ENCODE peak calls at places on chromosomes 4 and X, in ten cellular contexts. M is WTC11; F is OCI-M1; C is stimulated activated CD4-positive, alpha-beta T cell treated with anti-CD3 and anti-CD28 coated beads, Interleukin-15, amount 100 ng/mL, for 1 hour; U is iPS-NIHi11; K is T-cell; Q is AG08395; O is GM12878; E is iris pigment epithelial cell; J is NCI-H446 treated with DMSO at 0.1 percent for 48 hours. B is an unnamed sample.

GRCh38 chrX:106898462-106898861 is 4.7 kb downstream of the RIPPLY1 start:
- DNase-seq in J (peak), C (no peak), K (no peak), U (peak), Q (peak), M (no peak), E (peak), O (peak), F (peak), B (peak)

GRCh38 chrX:8629871-8630270 is 102.1 kb downstream of the ANOS1 start:
- DNase-seq in J (no peak), O (no peak), C (no peak), U (no peak), M (no peak), E (peak), K (no peak), Q (no peak), F (no peak), B (no peak)

GRCh38 chrX:35122756-35123155 is 180.2 kb downstream of the FAM47B start:
- DNase-seq in J (no peak), Q (no peak), E (peak), C (no peak), K (no peak), O (no peak), M (no peak), F (no peak), U (no peak), B (no peak)

GRCh38 chr4:97142893-97143292 is 1000.4 kb downstream of the STPG2 start:
- DNase-seq in C (no peak), K (no peak), E (no peak), U (no peak), O (no peak), Q (no peak), M (no peak), J (no peak), F (no peak), B (no peak)

GRCh38 chrX:138946941-138947340 is 235.4 kb upstream of the FGF13 start:
- DNase-seq in Q (no peak), K (no peak), O (no peak), E (no peak), U (no peak), J (no peak), C (no peak), F (no peak), M (no peak), B (no peak)

GRCh38 chr4:127211377-127212268 is 421.1 kb upstream of the INTU start:
- DNase-seq in E (no peak), O (no peak), F (no peak), K (no peak), U (no peak), C (no peak), J (no peak), Q (no peak), M (no peak), B (no peak)

GRCh38 chrX:119809185-119809666 is 17.8 kb upstream of the RPL39 start:
- DNase-seq in E (peak), F (peak), U (no peak), J (no peak), K (no peak), C (no peak), O (no peak), Q (no peak), M (no peak), B (no peak)

GRCh38 chr4:152514356-152514755 is 21.5 kb downstream of the FBXW7 start:
- DNase-seq in U (no peak), M (no peak), E (no peak), O (no peak), C (no peak), J (no peak), K (no peak), F (no peak), Q (no peak), B (no peak)

GRCh38 chrX:72360326-72360725 is 54.6 kb upstream of the CITED1 start:
- DNase-seq in J (no peak), M (no peak), E (no peak), F (no peak), Q (no peak), C (no peak), K (no peak), O (no peak), U (no peak), B (no peak)

GRCh38 chr4:111434581-111434980 is 710.7 kb upstream of the FAM241A start:
- DNase-seq in O (no peak), K (no peak), U (no peak), F (no peak), Q (no peak), J (no peak), C (no peak), E (peak), M (no peak), B (no peak)

GRCh38 chr4:108425988-108426387 is 194.4 kb upstream of the RPL34 start:
- DNase-seq in J (no peak), O (no peak), E (peak), Q (peak), K (no peak), F (no peak), C (no peak), U (no peak), M (no peak), B (no peak)

GRCh38 chr4:145740796-145741195 is 60.9 kb downstream of the C4orf51 start:
- DNase-seq in F (no peak), K (no peak), C (no peak), U (no peak), Q (no peak), M (no peak), J (no peak), E (no peak), O (no peak), B (no peak)

GRCh38 chr4:1683371-1683902 is 676 bp downstream of the FAM53A start:
- DNase-seq in O (no peak), E (peak), K (peak), U (no peak), Q (peak), J (no peak), F (peak), M (peak), C (no peak), B (no peak)

GRCh38 chr4:129428454-129428853 is 332.5 kb downstream of the C4orf33 start:
- DNase-seq in K (no peak), F (no peak), Q (no peak), C (no peak), M (no peak), U (no peak), O (no peak), J (peak), E (no peak), B (no peak)

GRCh38 chr4:93359609-93360008 is 468.9 kb upstream of the ATOH1 start:
- DNase-seq in U (no peak), C (no peak), Q (no peak), M (no peak), J (no peak), O (no peak), F (no peak), K (no peak), E (no peak), B (no peak)

GRCh38 chr4:145739840-145740239 is 59.9 kb downstream of the C4orf51 start:
- DNase-seq in J (no peak), O (no peak), F (no peak), Q (no peak), C (no peak), E (peak), K (no peak), U (no peak), M (no peak), B (no peak)

GRCh38 chrX:84168095-84168494 is 19.9 kb downstream of the RPS6KA6 start:
- DNase-seq in O (no peak), K (no peak), Q (no peak), C (no peak), U (no peak), J (no peak), E (peak), F (no peak), M (no peak), B (no peak)

GRCh38 chr4:26806331-26806730 is 54.3 kb upstream of the STIM2 start:
- DNase-seq in M (no peak), U (no peak), Q (no peak), F (no peak), O (no peak), E (peak), K (no peak), J (no peak), C (no peak), B (no peak)

GRCh38 chr4:36835246-36835645 is 409.3 kb upstream of the NWD2 start:
- DNase-seq in J (no peak), Q (no peak), C (no peak), K (no peak), E (no peak), M (no peak), F (no peak), U (no peak), O (no peak), B (no peak)

GRCh38 chr4:109177411-109177810 is 125.0 kb downstream of the COL25A1 start:
- DNase-seq in C (no peak), E (no peak), K (no peak), J (peak), F (no peak), U (no peak), O (no peak), Q (no peak), M (no peak), B (no peak)

GRCh38 chr4:144179152-144179739 is 38.7 kb upstream of the GYPA start:
- DNase-seq in U (no peak), E (no peak), O (no peak), F (peak), Q (no peak), M (no peak), K (no peak), J (no peak), C (no peak), B (no peak)

GRCh38 chrX:28586891-28587635 is at the start of gene IL1RAPL1:
- DNase-seq in U (no peak), C (no peak), E (peak), O (no peak), M (no peak), K (no peak), Q (peak), F (peak), J (no peak), B (no peak)

GRCh38 chr4:41572414-41572986 is 34.5 kb downstream of the LIMCH1 start:
- DNase-seq in J (no peak), O (no peak), C (no peak), K (no peak), U (no peak), M (no peak), F (peak), E (peak), Q (no peak), B (no peak)

GRCh38 chr4:26178874-26179273 is 141.9 kb upstream of the RBPJ start:
- DNase-seq in O (no peak), K (no peak), E (no peak), C (no peak), F (no peak), J (no peak), M (no peak), U (no peak), Q (no peak), B (no peak)

GRCh38 chr4:54189140-54189539 is 40.0 kb upstream of the PDGFRA start:
- DNase-seq in F (no peak), E (peak), J (no peak), U (no peak), O (no peak), C (no peak), K (no peak), Q (no peak), M (no peak), B (no peak)

GRCh38 chrX:36867143-36867542 is 141.0 kb upstream of the FAM47C start:
- DNase-seq in U (peak), Q (peak), F (peak), M (no peak), O (no peak), J (no peak), K (no peak), E (peak), C (no peak), B (no peak)

GRCh38 chr4:107854326-107855030 is 29.7 kb downstream of the SGMS2 start:
- DNase-seq in C (no peak), E (peak), Q (peak), M (no peak), K (no peak), U (no peak), J (no peak), O (no peak), F (no peak), B (no peak)

GRCh38 chr4:84050014-84050413 is 449.1 kb downstream of the NKX6-1 start:
- DNase-seq in C (no peak), J (peak), Q (no peak), F (no peak), K (no peak), M (peak), U (peak), E (no peak), O (no peak), B (peak)

GRCh38 chrX:133151320-133151719 is 54.4 kb upstream of the USP26 start:
- DNase-seq in M (no peak), K (no peak), U (no peak), F (no peak), E (no peak), C (no peak), J (no peak), Q (no peak), O (no peak), B (no peak)

GRCh38 chr4:169372791-169373190 is 102.0 kb upstream of the SH3RF1 start:
- DNase-seq in M (no peak), Q (no peak), J (no peak), U (no peak), O (no peak), F (no peak), C (no peak), K (no peak), E (no peak), B (no peak)

GRCh38 chr4:10283761-10284160 is 167.2 kb upstream of the WDR1 start:
- DNase-seq in C (no peak), K (no peak), J (no peak), E (no peak), M (no peak), O (no peak), Q (no peak), U (no peak), F (no peak), B (no peak)

B was measured in iPS DF 19.7.